ENCODE peak calls at places on chromosomes 2 and 18, in six cellular contexts. G is effector memory CD4-positive, alpha-beta T cell; V is fibroblast of lung; Q is aorta; F is K562; B is bronchial epithelial cell. D is an unnamed sample. For H3K36me3 and H3K27me3, the result is how much of the 10 kb centered on the place peaks cover.

GRCh38 chr18:43486462-43486861 is 209.2 kb upstream of the SYT4 start:
- DNase-seq in G (no peak), V (peak), Q (no peak), F (no peak), B (no peak), D (no peak)

GRCh38 chr18:57301573-57302230 is 50.7 kb upstream of the ST8SIA3 start:
- DNase-seq in G (no peak), V (no peak), Q (no peak), F (no peak), B (no peak), D (no peak)

GRCh38 chr18:23871410-23871809 is 143.1 kb upstream of the TTC39C start:
- DNase-seq in G (peak), V (no peak), Q (no peak), F (no peak), B (peak), D (no peak)

GRCh38 chr18:56298935-56299334 is 339.5 kb downstream of the TXNL1 start:
- DNase-seq in G (no peak), V (peak), Q (no peak), F (peak), B (peak), D (no peak)

GRCh38 chr2:46014911-46015654 is 282.1 kb upstream of the EPAS1 start:
- DNase-seq in G (no peak), V (peak), Q (no peak), F (no peak), B (peak), D (no peak)

GRCh38 chr2:119702918-119703401 is 24.0 kb downstream of the TMEM177 start:
- DNase-seq in G (peak), V (peak), Q (peak), F (peak), B (peak), D (no peak)

GRCh38 chr18:44134447-44134846 is 546.2 kb upstream of the SETBP1 start:
- DNase-seq in G (no peak), V (no peak), Q (no peak), F (no peak), B (no peak), D (no peak)

GRCh38 chr2:102717308-102718018 is 44.4 kb upstream of the TMEM182 start:
- DNase-seq in G (no peak), V (peak), Q (no peak), F (no peak), B (peak), D (no peak)

GRCh38 chr2:158889135-158889853 is 79.1 kb upstream of the TANC1 start:
- DNase-seq in G (no peak), V (no peak), Q (no peak), F (no peak), B (peak), D (no peak)

GRCh38 chr18:35024965-35025364 is 16.2 kb upstream of the MAPRE2 start:
- DNase-seq in G (no peak), V (peak), Q (no peak), F (no peak), B (peak), D (no peak)

DNA sequence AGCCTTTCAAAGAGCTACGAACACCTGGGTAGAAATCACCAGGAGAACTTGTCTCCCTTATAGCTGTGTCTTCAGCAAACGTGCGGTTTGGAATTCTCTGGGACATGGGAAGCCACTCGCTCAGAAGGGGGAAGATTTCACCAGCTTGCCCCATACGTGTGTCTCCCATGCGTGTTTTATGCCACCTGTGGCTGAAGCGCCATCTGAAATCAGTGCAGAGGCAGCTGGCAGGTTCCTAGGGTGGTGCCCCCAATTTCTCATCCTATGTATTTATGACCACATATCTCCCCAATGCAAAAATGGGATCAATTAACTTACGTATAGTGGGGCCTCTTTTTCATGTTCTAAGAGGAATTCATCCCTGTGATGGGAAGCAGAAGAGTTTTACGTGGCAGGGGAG is 81.6 kb downstream of the TPO start:
- DNase-seq in G (no peak), V (no peak), Q (no peak), F (no peak), B (no peak), D (no peak)
- H3K36me3 ChIP-seq in G (under half), V (under half), Q (under half), F (under half), B (under half), D (under half)

GRCh38 chr2:188986839-188987238 is 12.7 kb downstream of the COL3A1 start:
- DNase-seq in G (no peak), V (no peak), Q (no peak), F (no peak), B (no peak), D (no peak)
- H3K4me3 ChIP-seq in G (no peak), V (no peak), Q (no peak), F (no peak), B (no peak), D (no peak)

DNA sequence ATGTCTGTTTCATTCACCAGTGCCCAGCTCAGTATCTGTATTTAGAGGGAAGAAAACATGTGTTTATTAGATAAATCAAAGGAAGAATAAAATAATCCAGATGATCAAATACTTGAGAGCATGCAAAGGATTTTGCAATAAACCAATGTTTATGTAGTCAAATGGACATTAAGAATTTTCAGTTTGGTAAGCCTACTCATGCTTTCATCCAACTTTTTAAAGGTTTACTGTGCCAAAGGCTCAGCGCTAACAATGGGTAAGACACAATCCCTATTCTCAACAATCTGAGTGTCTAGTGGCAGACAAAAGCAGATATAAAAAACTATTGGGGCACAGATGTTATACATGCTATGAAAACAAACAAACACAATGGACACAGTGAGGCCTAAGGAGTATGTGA is 26.3 kb downstream of the GRB14 start:
- DNase-seq in G (no peak), V (no peak), Q (no peak), F (no peak), B (no peak), D (no peak)
- H3K27me3 ChIP-seq in G (under half), V (under half), Q (under half), F (under half), B (under half), D (under half)

GRCh38 chr2:238081561-238081960 is 18.6 kb upstream of the ESPNL start:
- DNase-seq in G (no peak), V (no peak), Q (no peak), F (no peak), B (no peak), D (no peak)

GRCh38 chr2:238079874-238080327 is 19.1 kb downstream of the SCLY start:
- DNase-seq in G (no peak), V (no peak), Q (no peak), F (no peak), B (peak), D (no peak)

GRCh38 chr2:238080518-238080917 is 19.6 kb upstream of the ESPNL start:
- DNase-seq in G (no peak), V (no peak), Q (no peak), F (no peak), B (no peak), D (no peak)

GRCh38 chr2:238082151-238082550 is 18.0 kb upstream of the ESPNL start:
- DNase-seq in G (no peak), V (no peak), Q (no peak), F (no peak), B (no peak), D (no peak)

GRCh38 chr2:238081150-238081549 is 19.0 kb upstream of the ESPNL start:
- DNase-seq in G (no peak), V (no peak), Q (no peak), F (no peak), B (no peak), D (no peak)
- H3K36me3 ChIP-seq in G (under half), V (under half), Q (under half), F (half or more), B (under half), D (under half)

DNA sequence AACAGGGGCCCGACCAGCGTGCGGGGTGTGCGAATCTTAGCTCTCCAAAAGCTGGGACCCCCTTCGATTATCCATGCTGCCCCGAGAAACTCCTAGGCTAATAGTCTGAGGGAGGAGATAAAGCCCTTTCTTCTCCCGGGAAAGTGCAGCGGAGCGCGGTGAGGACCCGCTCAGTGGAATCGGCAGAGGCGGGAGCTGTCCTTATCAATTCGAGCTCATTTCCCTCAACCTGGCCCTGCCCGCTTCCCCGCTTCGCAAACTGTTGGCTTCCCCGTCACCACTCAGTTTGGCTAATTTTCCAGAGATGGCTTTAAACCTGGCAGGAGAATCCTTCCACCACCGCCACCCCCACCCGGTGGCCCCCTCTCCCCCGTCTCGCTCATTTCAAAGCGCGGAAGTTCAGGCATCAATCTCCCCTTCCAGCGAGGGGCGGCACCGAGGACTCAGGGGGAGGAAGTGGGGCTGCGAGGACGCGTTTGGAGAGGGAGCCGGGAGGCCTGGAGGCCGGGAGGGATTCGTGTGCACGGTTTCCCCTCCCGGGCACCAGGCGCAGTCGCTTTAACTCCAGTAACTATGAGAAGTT is 1.6 kb downstream of the KLHL14 start:
- DNase-seq in G (no peak), V (no peak), Q (no peak), F (no peak), B (no peak), D (no peak)
- H3K4me3 ChIP-seq in G (peak), V (no peak), Q (peak), F (no peak), B (no peak), D (peak)

DNA sequence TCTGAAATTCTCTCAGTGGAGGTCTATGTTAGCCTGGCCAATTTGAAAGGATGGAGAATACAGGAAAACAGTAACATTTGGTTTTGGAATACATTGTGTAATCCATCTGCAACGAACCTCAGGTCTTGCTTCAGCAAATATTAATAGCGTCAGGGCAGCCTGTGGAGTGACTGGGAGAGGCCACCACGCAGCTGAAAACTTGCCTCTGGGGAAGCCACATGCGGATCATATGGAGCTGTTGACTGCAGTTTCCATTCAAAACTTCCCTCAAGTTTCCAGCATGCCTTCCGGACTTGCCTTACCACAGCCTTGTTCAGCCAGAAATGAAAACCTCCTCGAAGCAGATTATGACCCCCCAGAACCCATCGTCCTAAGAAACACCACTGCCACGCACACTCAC is 25.7 kb downstream of the BCL11A start:
- DNase-seq in G (no peak), V (no peak), Q (no peak), F (no peak), B (no peak), D (no peak)
- H3K27me3 ChIP-seq in G (under half), V (under half), Q (under half), F (under half), B (under half), D (under half)